ENCODE peak calls at places on chromosomes 6 and 20, in five cellular contexts. J is stimulated activated CD8-positive, alpha-beta memory T cell treated with anti-CD3 and anti-CD28 coated beads, Interleukin-2, amount 100 ng/mL, for 1 hour; T is AML-193; H is DMS153; B is tibial artery. P is an unnamed sample.

GRCh38 chr20:19341348-19342053 is 129.1 kb downstream of the SLC24A3 start:
- DNase-seq in J (no peak), T (no peak), H (no peak), B (no peak), P (no peak)

GRCh38 chr6:138428943-138429616 is 25.1 kb downstream of the HEBP2 start:
- DNase-seq in J (no peak), T (peak; percentile 81), H (no peak), B (no peak), P (peak; percentile 32)

GRCh38 chr6:130760006-130760405 is 67.2 kb upstream of the SMLR1 start:
- DNase-seq in J (no peak), T (peak; percentile 10), H (peak; percentile 10), B (no peak), P (no peak)

GRCh38 chr6:56437171-56437900 is 190.0 kb upstream of the COL21A1 start:
- DNase-seq in J (no peak), T (no peak), H (no peak), B (no peak), P (no peak)

GRCh38 chr20:4949833-4950178 is 51.5 kb downstream of the SLC23A2 start:
- DNase-seq in J (no peak), T (no peak), H (no peak), B (no peak), P (no peak)

GRCh38 chr20:326645-327031 is 1.3 kb downstream of the SOX12 start:
- DNase-seq in J (no peak), T (no peak), H (no peak), B (no peak), P (peak; percentile 64)

GRCh38 chr6:35360349-35361138 is 18.2 kb downstream of the PPARD start:
- DNase-seq in J (no peak), T (no peak), H (no peak), B (peak; percentile 33), P (no peak)

GRCh38 chr6:101163611-101164010 is 229.9 kb upstream of the GRIK2 start:
- DNase-seq in J (no peak), T (no peak), H (no peak), B (no peak), P (peak; percentile 34)

GRCh38 chr6:43504756-43505593 is 5.2 kb downstream of the LRRC73 start:
- DNase-seq in J (no peak), T (no peak), H (no peak), B (no peak), P (no peak)

GRCh38 chr6:138018297-138018696 is 88.9 kb downstream of the PERP start:
- DNase-seq in J (no peak), T (no peak), H (no peak), B (no peak), P (no peak)

GRCh38 chr6:14002176-14002947 is 77.6 kb downstream of the RNF182 start:
- DNase-seq in J (no peak), T (no peak), H (no peak), B (no peak), P (no peak)

GRCh38 chr6:143059616-143060353 is 904 bp upstream of the AIG1 start:
- DNase-seq in J (no peak), T (peak; percentile 38), H (peak; percentile 68), B (no peak), P (no peak)

GRCh38 chr20:44014807-44015732 is 100.4 kb downstream of the TOX2 start:
- DNase-seq in J (no peak), T (no peak), H (peak; percentile 22), B (no peak), P (no peak)

GRCh38 chr6:139525415-139525814 is 151.0 kb upstream of the CITED2 start:
- DNase-seq in J (no peak), T (no peak), H (no peak), B (no peak), P (no peak)

GRCh38 chr6:118889163-118889562 is 4.8 kb upstream of the ASF1A start:
- DNase-seq in J (no peak), T (no peak), H (no peak), B (no peak), P (peak; percentile 14)

GRCh38 chr6:30768634-30769087 is 24.3 kb upstream of the IER3 start:
- DNase-seq in J (no peak), T (no peak), H (no peak), B (no peak), P (no peak)

GRCh38 chr6:158057213-158057987 is 75.7 kb downstream of the SYNJ2 start:
- DNase-seq in J (no peak), T (no peak), H (no peak), B (peak; percentile 38), P (no peak)

GRCh38 chr6:128919831-128920230 is 36.9 kb downstream of the LAMA2 start:
- DNase-seq in J (no peak), T (no peak), H (no peak), B (no peak), P (no peak)

GRCh38 chr20:35312348-35312747 is 20.1 kb upstream of the FAM83C start:
- DNase-seq in J (no peak), T (no peak), H (no peak), B (no peak), P (no peak)

GRCh38 chr6:31799781-31800180 is 4.2 kb upstream of the VARS1 start:
- DNase-seq in J (no peak), T (no peak), H (no peak), B (no peak), P (no peak)

GRCh38 chr6:30184417-30185031 is 21.2 kb downstream of the TRIM15 start:
- DNase-seq in J (no peak), T (no peak), H (no peak), B (no peak), P (no peak)

GRCh38 chr6:33694401-33694931 is 17.0 kb downstream of the UQCC2 start:
- DNase-seq in J (peak; percentile 48), T (no peak), H (no peak), B (no peak), P (no peak)

GRCh38 chr6:85458184-85458583 is 8.3 kb downstream of the NT5E start:
- DNase-seq in J (no peak), T (peak; percentile 44), H (no peak), B (no peak), P (no peak)

GRCh38 chr20:42598586-42598985 is 591.1 kb downstream of the PTPRT start:
- DNase-seq in J (no peak), T (no peak), H (no peak), B (no peak), P (no peak)

GRCh38 chr20:49529470-49529869 is 38.5 kb downstream of the PTGIS start:
- DNase-seq in J (no peak), T (no peak), H (no peak), B (no peak), P (no peak)

GRCh38 chr20:57594092-57594911 is 25.9 kb downstream of the ZBP1 start:
- DNase-seq in J (no peak), T (peak; percentile 17), H (no peak), B (no peak), P (no peak)